ENCODE peak calls at places on chromosomes 13 and 19, in ten cellular contexts. P is astrocyte, D is H1, Q is K562, N is mammary epithelial cell, I is DND-41, V is SK-N-SH, T is fibroblast of lung, E is H9, H is PC-3. U is an unnamed sample.

GRCh38 chr19:52007436-52007804 is 591 bp downstream of the ZNF615 start:
- DNase-seq in V (peak; percentile 38), I (no peak), D (no peak), Q (no peak), H (no peak), P (no peak), E (peak; percentile 36), T (peak; percentile 8), N (no peak), U (peak; percentile 45)

GRCh38 chr19:1069009-1069779 is 2.2 kb downstream of the ARHGAP45 start:
- DNase-seq in H (no peak), E (no peak), T (no peak), V (no peak), I (peak; percentile 59), D (no peak), N (no peak), Q (no peak), P (no peak), U (no peak)

GRCh38 chr13:70170689-70171088 is 62.4 kb upstream of the KLHL1 start:
- DNase-seq in P (no peak), Q (no peak), E (no peak), D (no peak), I (no peak), V (no peak), N (no peak), T (no peak), H (peak; percentile 46), U (no peak)

GRCh38 chr13:105642511-105642958 is 892.9 kb downstream of the EFNB2 start:
- DNase-seq in E (no peak), P (peak; percentile 77), T (peak; percentile 82), Q (no peak), D (no peak), V (no peak), I (no peak), N (no peak), H (peak; percentile 40), U (no peak)

GRCh38 chr13:29849731-29850212 is 645 bp downstream of the UBL3 start:
- DNase-seq in N (peak; percentile 69), V (peak; percentile 70), I (peak; percentile 24), Q (peak; percentile 12), T (peak; percentile 82), D (peak; percentile 56), H (peak; percentile 55), P (peak; percentile 76), E (peak; percentile 45), U (peak; percentile 91)

GRCh38 chr19:33947565-33947964 is 150.9 kb downstream of the KCTD15 start:
- DNase-seq in N (no peak), V (no peak), Q (no peak), D (no peak), I (no peak), E (no peak), P (no peak), H (no peak), T (no peak), U (no peak)

GRCh38 chr19:32337176-32337808 is 8.1 kb upstream of the ZNF507 start:
- DNase-seq in N (no peak), V (no peak), E (no peak), H (no peak), P (no peak), I (no peak), T (no peak), D (no peak), Q (no peak), U (peak; percentile 40)

GRCh38 chr13:71021810-71022422 is 845.1 kb downstream of the DACH1 start:
- DNase-seq in I (no peak), Q (no peak), T (no peak), N (no peak), D (no peak), E (no peak), P (no peak), V (no peak), H (no peak), U (no peak)

GRCh38 chr13:114128348-114128623 is 4.1 kb downstream of the RASA3 start:
- DNase-seq in P (no peak), T (no peak), V (no peak), Q (no peak), H (no peak), D (no peak), I (no peak), N (no peak), E (no peak), U (no peak)

GRCh38 chr13:101673360-101674105 is 221.1 kb downstream of the ITGBL1 start:
- DNase-seq in Q (no peak), P (no peak), D (no peak), I (no peak), E (no peak), H (peak; percentile 8), V (no peak), N (peak; percentile 48), T (no peak), U (no peak)

GRCh38 chr13:87244256-87244870 is 426.8 kb upstream of the SLITRK5 start:
- DNase-seq in T (no peak), I (no peak), H (no peak), V (no peak), P (no peak), N (no peak), E (no peak), Q (no peak), D (no peak), U (no peak)

GRCh38 chr13:88103824-88104223 is 432.7 kb downstream of the SLITRK5 start:
- DNase-seq in E (no peak), D (no peak), Q (no peak), H (no peak), T (no peak), V (no peak), P (no peak), I (no peak), N (no peak), U (no peak)

GRCh38 chr19:51607920-51608562 is 22.2 kb downstream of the SIGLEC5 start:
- DNase-seq in P (peak; percentile 24), T (peak; percentile 39), V (no peak), H (peak; percentile 90), N (peak; percentile 71), I (peak; percentile 85), E (peak; percentile 81), Q (peak; percentile 88), D (peak; percentile 91), U (peak; percentile 83)

GRCh38 chr19:43662487-43662886 is 7.5 kb downstream of the PLAUR start:
- DNase-seq in T (no peak), E (peak; percentile 34), H (peak; percentile 16), Q (no peak), I (no peak), N (no peak), V (peak; percentile 36), P (no peak), D (peak; percentile 46), U (peak; percentile 49)

GRCh38 chr19:50519006-50519575 is 5.4 kb upstream of the ASPDH start:
- DNase-seq in T (no peak), E (no peak), D (no peak), H (no peak), V (no peak), N (no peak), Q (no peak), I (no peak), P (no peak), U (no peak)

GRCh38 chr19:48170817-48171347 is 402 bp downstream of the ZSWIM9 start:
- DNase-seq in P (no peak), D (no peak), V (peak; percentile 64), Q (no peak), N (peak; percentile 8), I (peak; percentile 71), T (no peak), H (no peak), E (peak; percentile 45), U (no peak)

GRCh38 chr19:35337081-35337983 is 8.3 kb downstream of the CD22 start:
- DNase-seq in D (no peak), P (no peak), T (no peak), V (no peak), E (no peak), H (no peak), I (no peak), Q (no peak), N (no peak), U (no peak)

GRCh38 chr13:49669735-49670309 is 21.5 kb downstream of the EBPL start:
- DNase-seq in N (peak; percentile 61), I (peak; percentile 38), Q (peak; percentile 57), E (peak; percentile 72), P (peak; percentile 48), V (peak; percentile 84), D (peak; percentile 57), T (peak; percentile 63), H (peak; percentile 68), U (peak; percentile 81)

GRCh38 chr13:50360637-50361036 is 345.4 kb downstream of the KCNRG start:
- DNase-seq in T (no peak), H (no peak), D (no peak), I (no peak), P (no peak), V (no peak), E (no peak), N (no peak), Q (no peak), U (no peak)

GRCh38 chr19:38003427-38004099 is 96.6 kb downstream of the SIPA1L3 start:
- DNase-seq in D (peak; percentile 69), E (peak; percentile 73), H (peak; percentile 94), I (peak; percentile 33), N (peak; percentile 87), P (peak; percentile 88), V (peak; percentile 68), T (peak; percentile 92), Q (no peak), U (peak; percentile 90)
- H3K4me1 ChIP-seq in D (peaks cover 13% of the 10 kb centered on the region), E (peaks cover 4% of the 10 kb centered on the region), H (peaks cover 46% of the 10 kb centered on the region), I (peaks cover 24% of the 10 kb centered on the region), N (peaks cover 47% of the 10 kb centered on the region), P (peaks cover 47% of the 10 kb centered on the region), V (peaks cover 41% of the 10 kb centered on the region), T (peaks cover 24% of the 10 kb centered on the region), Q (peaks cover 10% of the 10 kb centered on the region), U (peaks cover 46% of the 10 kb centered on the region)

GRCh38 chr13:24681930-24682329 is 1.7 kb downstream of the ATP12A start:
- DNase-seq in Q (no peak), E (no peak), H (no peak), P (no peak), I (no peak), T (no peak), D (no peak), N (no peak), V (no peak), U (no peak)
- H4K20me1 ChIP-seq in Q (no peaks in the 10 kb centered on the region), E (no peaks in the 10 kb centered on the region), H (no peaks in the 10 kb centered on the region), P (no peaks in the 10 kb centered on the region), I (peaks cover 27% of the 10 kb centered on the region), T (no peaks in the 10 kb centered on the region), D (peaks cover 6% of the 10 kb centered on the region), N (no peaks in the 10 kb centered on the region), V (no peaks in the 10 kb centered on the region), U (no peaks in the 10 kb centered on the region)

GRCh38 chr19:10802479-10802878 is 33.5 kb downstream of the TMED1 start:
- DNase-seq in T (no peak), Q (no peak), N (no peak), D (no peak), I (no peak), P (no peak), H (no peak), V (no peak), E (no peak), U (no peak)
- H3K9ac ChIP-seq in T (no peak overlapping the region), Q (no peak overlapping the region), N (no peak overlapping the region), D (no peak overlapping the region), I (no peak overlapping the region), P (no peak overlapping the region), H (no peak overlapping the region), V (no peak overlapping the region), E (no peak overlapping the region), U (no peak overlapping the region)

DNA sequence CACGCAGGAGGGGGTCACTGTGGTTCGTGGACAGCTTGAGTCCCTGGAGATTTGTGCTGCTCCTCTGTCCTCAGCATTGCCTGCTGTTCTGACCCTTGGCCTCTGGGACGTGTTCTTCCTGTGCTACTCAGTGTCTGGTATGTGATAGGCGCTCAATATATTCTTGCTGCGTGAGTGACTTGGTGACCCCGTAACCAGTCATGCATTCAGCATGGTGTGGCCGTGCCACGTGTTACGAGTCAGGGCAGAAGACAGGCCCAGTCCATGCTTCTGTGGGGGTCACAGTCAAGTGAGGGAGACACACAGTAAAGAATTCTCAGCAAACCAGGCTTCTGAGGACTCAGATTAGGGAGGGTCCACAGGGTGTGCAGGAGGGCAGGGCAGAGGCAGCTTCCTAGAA is 7.8 kb downstream of the PPP1R37 start:
- DNase-seq in T (peak; percentile 39), D (no peak), I (no peak), Q (no peak), P (no peak), H (no peak), N (no peak), E (no peak), V (no peak), U (peak; percentile 32)
- H3K4me1 ChIP-seq in T (peaks cover 42% of the 10 kb centered on the region), D (no peaks in the 10 kb centered on the region), I (peaks cover 24% of the 10 kb centered on the region), Q (peaks cover 57% of the 10 kb centered on the region), P (peaks cover 53% of the 10 kb centered on the region), H (peaks cover 27% of the 10 kb centered on the region), N (peaks cover 52% of the 10 kb centered on the region), E (no peaks in the 10 kb centered on the region), V (peaks cover 32% of the 10 kb centered on the region), U (peaks cover 15% of the 10 kb centered on the region)

U was measured in GM23248.